ENCODE peak calls at places on chromosome 19, in six cellular contexts. Q, V, P, H, S and K are unnamed samples.

GRCh38 chr19:3509566-3509989 is 3.5 kb downstream of the FZR1 start:
- DNase-seq in V (no peak), H (no peak), Q (no peak), P (no peak), S (no peak), K (no peak)

GRCh38 chr19:13881231-13881691 is 4.3 kb downstream of the NANOS3 start:
- DNase-seq in S (no peak), V (no peak), P (peak; percentile 86), H (no peak), Q (no peak), K (no peak)

GRCh38 chr19:18098891-18099622 is 1.5 kb downstream of the MAST3 start:
- DNase-seq in S (no peak), P (no peak), Q (peak; percentile 47), H (no peak), V (peak; percentile 37), K (no peak)

GRCh38 chr19:8368136-8368535 is 4.2 kb downstream of the ANGPTL4 start:
- DNase-seq in Q (no peak), H (no peak), P (no peak), S (no peak), V (no peak), K (no peak)

GRCh38 chr19:8005534-8006256 is at the start of gene ELAVL1:
- DNase-seq in P (peak; percentile 84), S (peak; percentile 91), Q (peak; percentile 89), V (peak; percentile 95), H (peak; percentile 70), K (peak; percentile 90)

GRCh38 chr19:17329061-17329767 is 5.4 kb downstream of the ANO8 start:
- DNase-seq in P (no peak), V (peak; percentile 71), H (no peak), Q (no peak), S (no peak), K (no peak)

GRCh38 chr19:27890206-27890605 is 1322.7 kb downstream of the UQCRFS1 start:
- DNase-seq in P (no peak), H (no peak), V (no peak), Q (no peak), S (no peak), K (no peak)

GRCh38 chr19:38173324-38174041 is 50.5 kb downstream of the DPF1 start:
- DNase-seq in Q (no peak), V (no peak), H (no peak), P (peak; percentile 18), S (peak; percentile 27), K (peak; percentile 81)

GRCh38 chr19:4415352-4415751 is 12.9 kb downstream of the CHAF1A start:
- DNase-seq in V (no peak), P (no peak), S (no peak), Q (no peak), H (no peak), K (no peak)

GRCh38 chr19:7904074-7905020 is 670 bp downstream of the MAP2K7 start:
- DNase-seq in P (peak; percentile 58), V (peak; percentile 65), H (no peak), S (peak; percentile 60), Q (peak; percentile 85), K (peak; percentile 86)

GRCh38 chr19:42154471-42155323 is 22.5 kb upstream of the POU2F2 start:
- DNase-seq in Q (no peak), V (peak; percentile 48), H (no peak), P (no peak), S (no peak), K (no peak)

GRCh38 chr19:36421749-36422481 is 3.5 kb upstream of the ZFP82 start:
- DNase-seq in Q (no peak), P (no peak), H (no peak), S (no peak), V (peak; percentile 60), K (no peak)

GRCh38 chr19:45526143-45526542 is 18.9 kb downstream of the VASP start:
- DNase-seq in Q (no peak), H (peak; percentile 45), V (peak; percentile 66), P (peak; percentile 65), S (peak; percentile 62), K (no peak)

GRCh38 chr19:51012661-51013190 is 6.8 kb downstream of the KLK10 start:
- DNase-seq in V (peak; percentile 22), H (no peak), Q (no peak), P (no peak), S (no peak), K (no peak)

GRCh38 chr19:388691-389090 is 20.3 kb downstream of the C2CD4C start:
- DNase-seq in Q (no peak), S (no peak), H (no peak), V (no peak), P (no peak), K (no peak)

GRCh38 chr19:2733930-2734588 is 5.8 kb downstream of the SLC39A3 start:
- DNase-seq in S (no peak), P (no peak), H (no peak), Q (no peak), V (no peak), K (no peak)

GRCh38 chr19:16112778-16113177 is 1.1 kb downstream of the RAB8A start:
- DNase-seq in V (no peak), P (no peak), Q (no peak), S (no peak), H (no peak), K (no peak)

GRCh38 chr19:49997709-49998108 is 27.5 kb downstream of the VRK3 start:
- DNase-seq in V (peak; percentile 64), H (no peak), P (no peak), Q (no peak), S (no peak), K (no peak)

GRCh38 chr19:339262-339887 is 5.2 kb downstream of the MIER2 start:
- DNase-seq in S (no peak), Q (no peak), V (no peak), H (no peak), P (no peak), K (no peak)

GRCh38 chr19:11088508-11089253 is 582 bp upstream of the LDLR start:
- DNase-seq in H (no peak), S (no peak), V (peak; percentile 40), Q (no peak), P (no peak), K (no peak)

GRCh38 chr19:13839193-13839937 is 37.6 kb upstream of the NANOS3 start:
- DNase-seq in Q (peak; percentile 80), S (peak; percentile 62), V (no peak), P (peak; percentile 86), H (no peak), K (peak; percentile 96)

GRCh38 chr19:2255112-2255845 is 938 bp downstream of the JSRP1 start:
- DNase-seq in P (no peak), S (no peak), V (no peak), H (no peak), Q (no peak), K (no peak)